ENCODE peak calls at places on chromosomes 7 and 10, in five cellular contexts. D, A, Q, X and Z are unnamed samples.

GRCh38 chr7:51290702-51291290 is 25.8 kb downstream of the COBL start:
- DNase-seq in D (no peak), A (no peak), Q (no peak), X (no peak), Z (no peak)

GRCh38 chr7:132210821-132211220 is 365.4 kb downstream of the PLXNA4 start:
- DNase-seq in D (no peak), A (no peak), Q (no peak), X (no peak), Z (no peak)

GRCh38 chr7:33673029-33673700 is 232.2 kb upstream of the BMPER start:
- DNase-seq in D (no peak), A (peak; percentile 64), Q (no peak), X (no peak), Z (no peak)

GRCh38 chr10:129785536-129785981 is 178.5 kb downstream of the EBF3 start:
- DNase-seq in D (no peak), A (no peak), Q (no peak), X (no peak), Z (no peak)

GRCh38 chr7:17099083-17099973 is 199.1 kb upstream of the AHR start:
- DNase-seq in D (peak; percentile 98), A (peak; percentile 18), Q (peak; percentile 96), X (peak; percentile 37), Z (peak; percentile 56)

GRCh38 chr10:18735711-18736110 is 76.5 kb downstream of the ARL5B start:
- DNase-seq in D (no peak), A (no peak), Q (no peak), X (no peak), Z (no peak)

GRCh38 chr7:157772486-157773130 is 435.8 kb downstream of the DNAJB6 start:
- DNase-seq in D (no peak), A (no peak), Q (no peak), X (no peak), Z (no peak)

GRCh38 chr10:96665306-96665705 is 55.0 kb downstream of the PIK3AP1 start:
- DNase-seq in D (no peak), A (no peak), Q (no peak), X (peak; percentile 71), Z (peak; percentile 14)

GRCh38 chr7:14457567-14458453 is 444.7 kb downstream of the DGKB start:
- DNase-seq in D (peak; percentile 26), A (peak; percentile 78), Q (peak; percentile 60), X (peak; percentile 89), Z (peak; percentile 77)

GRCh38 chr7:75915416-75916156 is 631 bp downstream of the POR start:
- DNase-seq in D (peak; percentile 61), A (no peak), Q (no peak), X (peak; percentile 55), Z (peak; percentile 51)

GRCh38 chr7:17046666-17047065 is 164.9 kb upstream of the AGR3 start:
- DNase-seq in D (no peak), A (no peak), Q (no peak), X (peak; percentile 34), Z (no peak)

GRCh38 chr10:70617798-70618568 is 15.4 kb upstream of the PRF1 start:
- DNase-seq in D (no peak), A (no peak), Q (peak; percentile 55), X (peak; percentile 84), Z (peak; percentile 27)

GRCh38 chr7:47795631-47796030 is 152.6 kb downstream of the PKD1L1 start:
- DNase-seq in D (no peak), A (no peak), Q (no peak), X (peak; percentile 88), Z (peak; percentile 85)

GRCh38 chr7:132828502-132828901 is 252.2 kb upstream of the PLXNA4 start:
- DNase-seq in D (no peak), A (no peak), Q (no peak), X (no peak), Z (no peak)

GRCh38 chr10:3773465-3774017 is 11.5 kb downstream of the KLF6 start:
- DNase-seq in D (no peak), A (peak; percentile 22), Q (peak; percentile 61), X (peak; percentile 64), Z (peak; percentile 90)

GRCh38 chr10:88849224-88849623 is 2.4 kb downstream of the ANKRD22 start:
- DNase-seq in D (no peak), A (no peak), Q (peak; percentile 28), X (peak; percentile 71), Z (peak; percentile 27)

GRCh38 chr7:129781856-129782256 is 170.3 kb downstream of the NRF1 start:
- DNase-seq in D (no peak), A (no peak), Q (no peak), X (no peak), Z (no peak)
- H3K9ac ChIP-seq in D (no peak overlapping the region), A (no peak overlapping the region), Q (no peak overlapping the region), X (no peak overlapping the region), Z (no peak overlapping the region)

DNA sequence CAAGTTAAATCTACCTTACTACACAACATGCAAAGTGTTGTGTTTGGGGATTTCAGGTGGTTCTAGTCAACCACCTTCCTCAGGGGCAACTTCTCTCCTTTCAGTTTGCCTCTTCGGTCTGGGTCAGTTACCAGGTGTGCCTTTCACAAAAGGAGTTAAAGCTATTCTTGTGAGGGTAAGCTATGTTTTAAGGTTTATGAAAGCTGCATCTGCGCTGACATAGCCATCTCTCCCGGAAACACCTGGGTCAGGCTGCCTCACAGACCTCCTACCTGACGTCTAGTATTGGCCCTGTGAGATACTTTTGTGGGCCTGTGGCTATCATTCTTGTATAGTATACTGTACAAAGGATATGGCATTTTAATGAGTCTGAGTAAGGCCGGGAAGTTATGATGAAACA is 67.7 kb upstream of the ITGA8 start:
- DNase-seq in D (no peak), A (no peak), Q (no peak), X (no peak), Z (no peak)
- H3K9ac ChIP-seq in D (no peak overlapping the region), A (no peak overlapping the region), Q (no peak overlapping the region), X (no peak overlapping the region), Z (no peak overlapping the region)

GRCh38 chr10:133336131-133337078 is at the start of gene CALY:
- DNase-seq in D (no peak), A (peak; percentile 56), Q (no peak), X (peak; percentile 15), Z (no peak)
- H3K9ac ChIP-seq in D (no peak within 1 kb of the TSS), A (no peak within 1 kb of the TSS), Q (no peak within 1 kb of the TSS), X (no peak within 1 kb of the TSS), Z (no peak within 1 kb of the TSS)

DNA sequence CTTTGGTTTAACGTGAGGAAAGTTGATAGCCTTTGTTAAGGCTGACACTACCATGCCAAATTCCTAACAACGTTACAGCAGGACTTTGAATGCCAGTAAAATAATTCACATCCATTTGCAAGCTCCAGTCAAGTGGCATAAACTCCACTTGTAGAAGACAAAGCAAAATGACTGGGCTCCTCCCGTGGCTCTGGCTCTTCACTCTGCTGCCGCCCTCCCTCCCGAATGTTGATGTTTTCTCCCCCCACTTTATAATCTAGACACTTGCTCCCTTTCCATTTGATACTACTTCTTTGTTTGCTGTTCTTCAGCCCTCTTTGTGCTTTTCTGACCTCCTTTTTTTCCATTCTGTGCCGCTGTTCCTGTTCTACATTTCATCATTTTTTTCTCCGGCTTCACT is 22.8 kb upstream of the ITGB8 start:
- DNase-seq in D (no peak), A (peak; percentile 88), Q (no peak), X (no peak), Z (peak; percentile 15)
- H3K9ac ChIP-seq in D (no peak overlapping the region), A (no peak overlapping the region), Q (no peak overlapping the region), X (no peak overlapping the region), Z (no peak overlapping the region)

GRCh38 chr10:4824791-4825310 is 1.2 kb upstream of the AKR1E2 start:
- DNase-seq in D (no peak), A (no peak), Q (no peak), X (no peak), Z (no peak)

GRCh38 chr10:4825868-4826787 is at the start of gene AKR1E2:
- DNase-seq in D (no peak), A (peak; percentile 91), Q (peak; percentile 81), X (peak; percentile 98), Z (peak; percentile 85)

GRCh38 chr10:4828005-4828404 is 2.0 kb downstream of the AKR1E2 start:
- DNase-seq in D (no peak), A (no peak), Q (no peak), X (no peak), Z (no peak)

GRCh38 chr10:4825456-4825867 is 545 bp upstream of the AKR1E2 start:
- DNase-seq in D (no peak), A (no peak), Q (no peak), X (no peak), Z (no peak)

GRCh38 chr10:4826788-4827324 is 849 bp downstream of the AKR1E2 start:
- DNase-seq in D (no peak), A (no peak), Q (no peak), X (no peak), Z (no peak)
- H3K9ac ChIP-seq in D (no peak overlapping the region), A (peak overlapping the region; percentile 63), Q (no peak overlapping the region), X (peak overlapping the region; percentile 87), Z (peak overlapping the region; percentile 92)